ENCODE peak calls at places on chromosomes 5 and 9, in six cellular contexts. G, Y, R, E, P and L are unnamed samples.

GRCh38 chr9:135082536-135082935 is 4.9 kb upstream of the OLFM1 start:
- DNase-seq in P (no peak), E (no peak), G (no peak), Y (no peak), R (no peak), L (no peak)

GRCh38 chr5:11384441-11385250 is 519.6 kb downstream of the CTNND2 start:
- DNase-seq in E (no peak), G (no peak), P (no peak), Y (peak; percentile 71), R (no peak), L (no peak)

GRCh38 chr9:69980041-69980440 is 63.6 kb upstream of the MAMDC2 start:
- DNase-seq in P (no peak), E (peak; percentile 27), G (no peak), Y (no peak), R (no peak), L (no peak)

GRCh38 chr5:65796917-65797316 is 74.9 kb downstream of the NLN start:
- DNase-seq in G (no peak), P (no peak), E (no peak), R (no peak), Y (no peak), L (no peak)

GRCh38 chr5:98768160-98769005 is 5.1 kb upstream of the RGMB start:
- DNase-seq in G (no peak), P (peak; percentile 47), Y (peak; percentile 37), R (no peak), E (peak; percentile 77), L (no peak)

GRCh38 chr9:32431940-32432555 is 47.6 kb downstream of the ACO1 start:
- DNase-seq in G (no peak), E (peak; percentile 54), Y (peak; percentile 61), P (peak; percentile 39), R (no peak), L (peak; percentile 22)

GRCh38 chr9:121260457-121261106 is 7.4 kb upstream of the GSN start:
- DNase-seq in E (no peak), G (no peak), P (no peak), Y (no peak), R (no peak), L (no peak)

GRCh38 chr5:96093890-96094381 is 132.3 kb upstream of the ELL2 start:
- DNase-seq in E (peak; percentile 38), P (no peak), Y (no peak), G (no peak), R (peak; percentile 32), L (no peak)

GRCh38 chr9:125743687-125744428 is 3.3 kb upstream of the PBX3 start:
- DNase-seq in P (no peak), R (no peak), Y (no peak), E (peak; percentile 75), G (no peak), L (no peak)

GRCh38 chr9:9998491-9999287 is 614.1 kb downstream of the PTPRD start:
- DNase-seq in Y (no peak), P (no peak), G (no peak), R (no peak), E (peak; percentile 1), L (no peak)

GRCh38 chr5:56346717-56347116 is 113.6 kb upstream of the ANKRD55 start:
- DNase-seq in G (no peak), R (no peak), E (no peak), Y (no peak), P (no peak), L (no peak)

GRCh38 chr9:91164724-91165520 is 196.8 kb downstream of the AUH start:
- DNase-seq in G (peak; percentile 91), R (peak; percentile 87), E (peak; percentile 97), Y (peak; percentile 79), P (peak; percentile 99), L (peak; percentile 92)

DNA sequence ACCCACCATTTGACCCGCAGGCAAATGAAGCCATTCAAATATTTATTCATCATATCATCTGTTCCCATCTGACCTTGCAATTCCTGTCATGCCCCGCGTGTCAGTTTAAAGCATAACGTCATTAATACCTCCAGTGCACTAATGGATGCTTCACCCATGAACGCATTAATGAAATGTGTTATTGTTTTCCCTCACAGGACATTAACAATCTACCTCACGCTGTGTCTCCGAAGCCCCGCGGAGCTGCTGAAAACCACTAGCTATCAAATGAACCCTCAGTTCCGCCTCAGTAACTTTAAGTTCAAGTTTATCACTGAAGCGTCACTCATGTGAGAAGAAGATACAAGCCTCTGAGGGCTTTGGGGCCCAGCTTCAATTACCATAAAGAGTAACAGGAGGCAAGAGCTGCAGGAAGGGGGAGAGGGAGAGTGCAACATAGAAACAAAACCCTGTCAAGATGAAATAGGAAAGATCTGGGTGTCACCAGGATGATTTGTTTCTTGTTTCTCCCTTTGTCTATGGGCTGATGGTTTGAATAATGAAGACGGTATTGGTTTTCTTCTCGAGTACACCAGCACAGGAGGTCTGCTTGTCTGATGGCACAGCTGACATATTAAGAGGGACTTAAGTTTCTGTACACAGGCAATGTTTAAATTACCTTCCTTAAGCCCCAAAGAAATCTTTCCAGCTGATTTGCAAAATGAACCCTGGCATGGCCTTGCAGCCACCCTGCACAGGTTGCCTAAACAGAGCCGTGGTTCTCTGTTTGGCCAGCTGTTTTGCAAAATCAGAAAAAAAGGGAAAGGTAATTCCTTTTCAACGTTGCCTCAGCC is 139.3 kb downstream of the RASEF start:
- DNase-seq in G (no peak), E (no peak), R (peak; percentile 61), P (peak; percentile 32), Y (no peak), L (no peak)
- TF ChIP-seq CTCF in G (no peak), E (no peak), R (no peak), P (no peak), Y (no peak), L (no peak)

DNA sequence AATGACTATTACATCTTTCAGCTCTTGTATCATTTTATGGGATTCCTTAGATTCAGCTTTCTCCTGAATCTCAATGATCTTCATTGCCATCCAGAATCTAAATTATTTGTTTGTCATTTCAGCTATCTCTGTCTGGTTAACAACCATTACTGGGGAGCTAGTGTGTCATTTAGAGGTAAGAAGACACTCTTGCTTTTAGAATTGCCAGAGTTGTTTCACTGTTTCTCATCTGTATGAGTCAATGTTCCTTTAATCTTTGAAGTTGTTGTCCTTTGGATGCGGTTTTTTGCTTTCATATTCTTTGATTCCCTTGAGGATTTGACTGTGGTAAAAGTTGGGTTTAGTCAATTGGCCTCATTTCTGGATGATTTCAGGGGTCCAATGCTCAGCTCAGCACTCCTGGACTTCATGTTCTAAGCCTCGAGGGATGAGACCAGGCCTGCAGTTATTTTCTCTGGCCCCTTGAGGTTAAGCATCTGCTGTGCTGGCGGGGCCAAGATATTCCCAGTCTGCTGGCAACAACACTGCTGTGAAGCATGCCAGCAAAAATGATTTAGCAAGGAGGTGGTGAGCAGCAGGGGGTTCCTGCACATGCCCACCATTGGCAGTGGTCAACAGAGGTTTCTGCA is 102.4 kb upstream of the PCSK5 start:
- DNase-seq in G (no peak), E (peak; percentile 89), R (no peak), P (peak; percentile 72), Y (no peak), L (no peak)
- H3K4me3 ChIP-seq in G (no peak overlapping the region), E (no peak overlapping the region), R (no peak overlapping the region), P (no peak overlapping the region), Y (no peak overlapping the region), L (no peak overlapping the region)

GRCh38 chr5:10140195-10140973 is 109.3 kb downstream of the ATPSCKMT start:
- DNase-seq in Y (no peak), E (peak; percentile 12), P (no peak), G (no peak), R (no peak), L (no peak)
- TF ChIP-seq CTCF in Y (no peak), E (peak; percentile 21), P (peak; percentile 47), G (peak; percentile 29), R (peak; percentile 38), L (peak; percentile 41)

GRCh38 chr5:59035681-59036080 is 452.8 kb downstream of the RAB3C start:
- DNase-seq in Y (no peak), R (no peak), P (no peak), G (no peak), E (no peak), L (no peak)
- H3K4me3 ChIP-seq in Y (peak overlapping the region; percentile 84), R (peak overlapping the region; percentile 66), P (peak overlapping the region; percentile 13), G (peak overlapping the region; percentile 32), E (no peak overlapping the region), L (no peak overlapping the region)

DNA sequence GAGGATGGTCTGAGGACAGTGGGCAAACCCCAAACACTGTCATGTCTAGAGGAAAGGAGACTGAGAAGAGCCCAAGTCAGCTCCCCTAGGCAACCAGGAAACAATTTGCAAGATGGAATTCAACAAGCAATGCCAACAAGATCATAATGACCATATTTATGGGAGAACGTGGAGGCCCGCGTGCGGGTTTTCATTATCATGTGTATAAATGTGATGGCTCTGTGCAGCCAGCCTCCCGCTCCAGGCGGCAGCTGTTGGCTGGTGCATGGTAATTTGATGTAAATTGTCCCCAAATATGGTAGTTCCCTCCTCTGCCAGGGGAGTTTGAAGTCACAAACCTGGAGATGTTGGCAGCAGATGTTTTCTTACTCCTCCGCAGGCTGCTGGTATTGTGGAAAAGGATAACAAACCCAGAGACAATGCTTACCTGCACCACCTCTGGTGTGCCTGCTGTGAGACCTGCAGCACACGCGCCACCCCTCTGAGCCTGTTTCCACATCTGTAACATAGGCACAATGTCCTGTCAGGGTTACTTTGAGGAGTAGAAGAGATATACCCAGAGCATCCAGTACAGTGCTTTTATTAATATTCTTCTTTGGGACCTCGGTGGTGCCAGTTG is 39.7 kb upstream of the ALDH1B1 start:
- DNase-seq in P (no peak), E (no peak), Y (no peak), R (no peak), G (no peak), L (no peak)
- TF ChIP-seq CTCF in P (no peak), E (no peak), Y (no peak), R (no peak), G (no peak), L (no peak)

DNA sequence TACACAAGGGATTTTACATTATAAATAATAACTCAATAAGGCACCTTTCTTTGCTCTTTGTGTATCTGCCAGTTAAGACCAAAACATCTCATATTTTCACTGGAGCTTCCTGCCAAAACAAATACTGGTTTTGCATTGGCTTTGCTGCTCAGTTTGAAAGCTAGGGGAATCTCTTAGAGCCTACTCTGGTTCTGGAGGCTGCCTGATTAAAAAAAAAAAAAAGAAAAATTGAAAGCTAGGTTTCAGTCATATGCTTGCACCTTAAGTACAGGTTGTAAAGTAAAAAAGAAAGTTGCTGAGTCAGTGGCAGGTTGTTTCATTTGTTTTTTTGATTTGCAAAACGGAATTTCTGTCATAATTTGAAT is 2.3 kb downstream of the DENND4C start:
- DNase-seq in G (no peak), P (peak; percentile 27), Y (no peak), R (no peak), E (peak; percentile 57), L (no peak)
- H3K4me3 ChIP-seq in G (no peak overlapping the region), P (no peak overlapping the region), Y (peak overlapping the region; percentile 90), R (peak overlapping the region; percentile 77), E (peak overlapping the region; percentile 82), L (peak overlapping the region; percentile 85)

DNA sequence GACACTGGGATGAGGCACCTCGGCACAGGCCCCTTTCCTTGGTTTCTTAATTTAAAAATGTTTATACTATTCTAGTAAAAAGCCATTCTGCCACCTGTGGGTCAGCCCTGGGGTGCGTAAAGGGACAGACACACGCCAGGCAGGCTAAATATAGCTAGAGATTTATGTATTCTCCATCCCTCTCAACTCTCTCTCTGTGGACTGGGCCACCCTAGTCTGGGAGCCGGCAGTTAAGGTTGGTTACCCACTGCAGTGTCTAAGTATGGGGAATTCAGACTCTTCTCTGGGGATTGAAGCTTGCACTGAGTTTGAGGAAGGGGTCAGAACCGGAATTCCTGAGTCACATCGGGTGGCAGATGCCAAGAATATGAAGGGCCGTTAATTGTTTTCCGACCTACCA is 1.9 kb downstream of the NEURL1B start:
- DNase-seq in E (no peak), G (no peak), Y (no peak), P (no peak), R (no peak), L (no peak)
- TF ChIP-seq CTCF in E (no peak), G (no peak), Y (no peak), P (no peak), R (no peak), L (no peak)